ENCODE peak calls at places on chromosomes 11 and 22, in seven cellular contexts. M is A549, V is lower leg skin, O is K562, P is tibial nerve, Z is esophagus squamous epithelium, J is GM12892. X is an unnamed sample.

GRCh38 chr22:26568207-26568706 is 21.7 kb downstream of the TPST2 start:
- DNase-seq in M (no peak), V (no peak), O (no peak), P (no peak), Z (no peak), J (no peak), X (no peak)

GRCh38 chr11:74932169-74932568 is 16.7 kb downstream of the XRRA1 start:
- DNase-seq in M (no peak), V (no peak), O (no peak), P (no peak), Z (no peak), J (no peak), X (peak)

GRCh38 chr11:112185883-112186282 is 10.6 kb downstream of the BCO2 start:
- DNase-seq in M (no peak), V (no peak), O (no peak), P (no peak), Z (no peak), J (no peak), X (no peak)

GRCh38 chr11:132365650-132366049 is 995.2 kb downstream of the NTM start:
- DNase-seq in M (no peak), V (no peak), O (no peak), P (no peak), Z (no peak), J (no peak), X (no peak)

GRCh38 chr11:118079507-118079906 is 2.6 kb downstream of the TMPRSS4 start:
- DNase-seq in M (no peak), V (no peak), O (no peak), P (no peak), Z (no peak), J (no peak), X (no peak)

GRCh38 chr11:7605544-7605943 is 67.8 kb downstream of the CYB5R2 start:
- DNase-seq in M (peak), V (no peak), O (no peak), P (no peak), Z (no peak), J (no peak), X (no peak)

GRCh38 chr11:119196833-119197483 is 9.2 kb upstream of the CBL start:
- DNase-seq in M (peak), V (no peak), O (peak), P (no peak), Z (no peak), J (peak), X (peak)

GRCh38 chr11:62142921-62143320 is 19.1 kb downstream of the INCENP start:
- DNase-seq in M (no peak), V (peak), O (no peak), P (no peak), Z (no peak), J (no peak), X (no peak)

GRCh38 chr11:121889168-121889567 is 226.8 kb downstream of the BLID start:
- DNase-seq in M (no peak), V (no peak), O (no peak), P (no peak), Z (no peak), J (no peak), X (no peak)

GRCh38 chr11:67356867-67357561 is 3.7 kb upstream of the POLD4 start:
- DNase-seq in M (peak), V (peak), O (peak), P (no peak), Z (no peak), J (peak), X (peak)

GRCh38 chr11:64437426-64437825 is 78.5 kb downstream of the RPS6KA4 start:
- DNase-seq in M (no peak), V (no peak), O (no peak), P (no peak), Z (no peak), J (no peak), X (no peak)

GRCh38 chr11:14687456-14687855 is 43.9 kb downstream of the PDE3B start:
- DNase-seq in M (no peak), V (no peak), O (no peak), P (no peak), Z (no peak), J (no peak), X (no peak)

GRCh38 chr11:111736191-111736590 is 30.0 kb downstream of the PPP2R1B start:
- DNase-seq in M (no peak), V (no peak), O (no peak), P (no peak), Z (no peak), J (no peak), X (no peak)

GRCh38 chr22:18091916-18092526 is 14.2 kb downstream of the PEX26 start:
- DNase-seq in M (peak), V (peak), O (no peak), P (peak), Z (no peak), J (no peak), X (no peak)

GRCh38 chr11:16924826-16925494 is 89.3 kb downstream of the PLEKHA7 start:
- DNase-seq in M (peak), V (no peak), O (no peak), P (no peak), Z (no peak), J (no peak), X (no peak)

GRCh38 chr22:48431014-48431413 is 1396.7 kb downstream of the BRD1 start:
- DNase-seq in M (no peak), V (no peak), O (no peak), P (no peak), Z (no peak), J (no peak), X (no peak)

GRCh38 chr22:36359172-36359973 is 28.4 kb downstream of the MYH9 start:
- DNase-seq in M (no peak), V (no peak), O (no peak), P (no peak), Z (no peak), J (peak), X (no peak)

GRCh38 chr22:36360011-36360410 is 27.8 kb downstream of the MYH9 start:
- DNase-seq in M (no peak), V (no peak), O (no peak), P (no peak), Z (no peak), J (no peak), X (no peak)

GRCh38 chr22:36360871-36361383 is 26.8 kb downstream of the MYH9 start:
- DNase-seq in M (no peak), V (no peak), O (no peak), P (no peak), Z (no peak), J (no peak), X (peak)

GRCh38 chr22:36356708-36357694 is 30.8 kb downstream of the MYH9 start:
- DNase-seq in M (no peak), V (no peak), O (no peak), P (no peak), Z (no peak), J (no peak), X (no peak)

GRCh38 chr22:36358533-36359171 is 29.1 kb downstream of the MYH9 start:
- DNase-seq in M (no peak), V (no peak), O (no peak), P (no peak), Z (no peak), J (no peak), X (no peak)
- TF ChIP-seq POLR2A in M (no peak), V (no peak), O (no peak), P (no peak), Z (no peak), J (no peak), X (no peak)

GRCh38 chr11:32829680-32830412 is at the start of gene PRRG4:
- DNase-seq in M (peak), V (peak), O (no peak), P (peak), Z (no peak), J (peak), X (peak)
- TF ChIP-seq POLR2A in M (no peak), V (no peak), O (no peak), P (peak), Z (peak), J (peak), X (peak)

DNA sequence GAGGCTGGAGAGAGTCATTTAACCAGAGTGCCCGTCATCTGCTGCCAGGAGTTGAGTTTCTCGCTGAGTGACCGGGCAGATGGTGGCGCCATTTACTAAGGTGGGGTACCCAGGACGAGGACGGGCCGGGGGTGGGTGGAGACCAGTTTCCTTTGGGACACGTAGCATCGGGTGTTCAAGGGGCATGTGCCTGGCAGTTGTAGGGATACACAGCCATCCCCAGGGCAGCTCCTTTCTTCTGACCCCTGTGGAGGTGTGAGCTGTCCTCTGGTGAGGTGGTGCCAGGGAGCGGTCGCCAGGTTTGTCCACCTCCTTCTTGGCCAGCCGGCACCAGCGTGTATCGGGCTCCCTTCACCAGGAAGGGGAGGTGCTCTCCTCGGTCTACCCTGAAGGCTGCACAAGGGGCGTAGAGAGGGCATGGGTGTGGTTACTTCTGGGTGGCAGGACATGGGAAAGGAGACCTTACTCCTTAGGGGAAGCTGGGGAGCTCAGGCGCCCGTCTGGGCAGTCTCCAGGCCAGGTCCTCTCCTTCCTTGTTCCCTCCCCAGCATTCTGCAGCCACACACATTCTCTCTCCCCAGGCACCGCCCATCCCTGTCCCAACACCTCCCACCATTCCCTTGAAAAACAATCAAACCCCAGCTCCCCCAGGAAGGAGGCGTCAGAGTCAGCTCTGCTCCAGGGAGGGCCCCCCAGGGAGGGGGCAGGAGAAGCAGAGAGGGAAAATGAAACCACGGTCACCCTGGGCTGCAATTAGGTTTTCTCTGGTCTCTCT is 10.3 kb upstream of the MB start:
- DNase-seq in M (peak), V (peak), O (no peak), P (peak), Z (no peak), J (no peak), X (peak)
- TF ChIP-seq POLR2A in M (no peak), V (no peak), O (no peak), P (peak), Z (no peak), J (no peak), X (no peak)

GRCh38 chr22:19478466-19479357 is at the start of gene UFD1:
- DNase-seq in M (peak), V (peak), O (peak), P (peak), Z (no peak), J (peak), X (peak)
- TF ChIP-seq POLR2A in M (peak), V (no peak), O (no peak), P (peak), Z (peak), J (peak), X (no peak)